ENCODE peak calls at places on chromosomes 6 and 20, in nine cellular contexts. W, F, N, R, V, L, G, T and C are unnamed samples.

GRCh38 chr6:53520320-53520928 is 24.5 kb downstream of the GCLC start:
- DNase-seq in W (no peak), F (no peak), N (no peak), R (no peak), V (no peak), L (no peak), G (no peak), T (no peak), C (no peak)

GRCh38 chr20:35826361-35826760 is 54.5 kb downstream of the PHF20 start:
- DNase-seq in W (no peak), F (no peak), N (no peak), R (no peak), V (no peak), L (no peak), G (no peak), T (no peak), C (no peak)

GRCh38 chr6:14625173-14625895 is 507.8 kb downstream of the CD83 start:
- DNase-seq in W (no peak), F (no peak), N (no peak), R (no peak), V (no peak), L (no peak), G (no peak), T (no peak), C (no peak)

GRCh38 chr6:31837612-31838553 is 10.3 kb downstream of the HSPA1B start:
- DNase-seq in W (no peak), F (no peak), N (no peak), R (no peak), V (no peak), L (no peak), G (no peak), T (no peak), C (no peak)

GRCh38 chr6:51830666-51831065 is 256.7 kb downstream of the PKHD1 start:
- DNase-seq in W (no peak), F (peak; percentile 73), N (no peak), R (no peak), V (no peak), L (no peak), G (no peak), T (no peak), C (no peak)

GRCh38 chr6:13262302-13263006 is 65.9 kb downstream of the TBC1D7 start:
- DNase-seq in W (no peak), F (no peak), N (no peak), R (no peak), V (no peak), L (no peak), G (no peak), T (no peak), C (no peak)

GRCh38 chr6:7646394-7646793 is 56.4 kb downstream of the SNRNP48 start:
- DNase-seq in W (no peak), F (no peak), N (no peak), R (no peak), V (no peak), L (no peak), G (no peak), T (no peak), C (no peak)

GRCh38 chr6:104855507-104855906 is 4.2 kb downstream of the HACE1 start:
- DNase-seq in W (no peak), F (peak; percentile 13), N (no peak), R (no peak), V (no peak), L (no peak), G (no peak), T (no peak), C (no peak)

GRCh38 chr6:105163186-105163585 is 16.6 kb downstream of the POPDC3 start:
- DNase-seq in W (no peak), F (no peak), N (no peak), R (no peak), V (no peak), L (no peak), G (no peak), T (no peak), C (no peak)

GRCh38 chr20:42706762-42707161 is 482.9 kb downstream of the PTPRT start:
- DNase-seq in W (no peak), F (no peak), N (no peak), R (no peak), V (no peak), L (no peak), G (no peak), T (no peak), C (no peak)

GRCh38 chr20:42703744-42704143 is 486.0 kb downstream of the PTPRT start:
- DNase-seq in W (no peak), F (no peak), N (no peak), R (no peak), V (no peak), L (no peak), G (no peak), T (no peak), C (no peak)

GRCh38 chr20:42705550-42705949 is 484.2 kb downstream of the PTPRT start:
- DNase-seq in W (no peak), F (no peak), N (no peak), R (no peak), V (no peak), L (no peak), G (no peak), T (no peak), C (no peak)

DNA sequence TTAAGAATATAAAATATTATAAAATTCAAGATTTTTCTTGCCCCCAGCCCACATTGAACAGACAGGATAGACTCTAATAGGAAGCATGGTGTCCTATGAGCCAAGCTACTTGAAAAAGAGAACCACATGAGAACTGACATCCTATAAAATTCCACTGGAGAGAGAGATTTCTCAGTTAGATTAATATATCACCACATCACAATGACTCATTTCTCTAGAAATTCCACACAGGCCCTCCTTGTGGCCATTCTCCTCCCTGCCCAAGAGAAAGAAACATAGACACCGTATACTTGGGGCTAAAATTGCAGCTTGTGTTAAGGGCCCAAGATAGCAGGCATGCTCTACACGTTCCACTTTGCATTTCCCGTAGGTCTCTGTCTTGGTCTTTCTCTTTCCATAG is 481.4 kb downstream of the PTPRT start:
- DNase-seq in W (no peak), F (no peak), N (no peak), R (no peak), V (no peak), L (no peak), G (no peak), T (no peak), C (no peak)
- H3K4me1 ChIP-seq in W (no peaks in the 10 kb centered on the region), F (no peaks in the 10 kb centered on the region), N (no peaks in the 10 kb centered on the region), R (no peaks in the 10 kb centered on the region), V (no peaks in the 10 kb centered on the region), L (no peaks in the 10 kb centered on the region), G (no peaks in the 10 kb centered on the region), T (no peaks in the 10 kb centered on the region), C (no peaks in the 10 kb centered on the region)

DNA sequence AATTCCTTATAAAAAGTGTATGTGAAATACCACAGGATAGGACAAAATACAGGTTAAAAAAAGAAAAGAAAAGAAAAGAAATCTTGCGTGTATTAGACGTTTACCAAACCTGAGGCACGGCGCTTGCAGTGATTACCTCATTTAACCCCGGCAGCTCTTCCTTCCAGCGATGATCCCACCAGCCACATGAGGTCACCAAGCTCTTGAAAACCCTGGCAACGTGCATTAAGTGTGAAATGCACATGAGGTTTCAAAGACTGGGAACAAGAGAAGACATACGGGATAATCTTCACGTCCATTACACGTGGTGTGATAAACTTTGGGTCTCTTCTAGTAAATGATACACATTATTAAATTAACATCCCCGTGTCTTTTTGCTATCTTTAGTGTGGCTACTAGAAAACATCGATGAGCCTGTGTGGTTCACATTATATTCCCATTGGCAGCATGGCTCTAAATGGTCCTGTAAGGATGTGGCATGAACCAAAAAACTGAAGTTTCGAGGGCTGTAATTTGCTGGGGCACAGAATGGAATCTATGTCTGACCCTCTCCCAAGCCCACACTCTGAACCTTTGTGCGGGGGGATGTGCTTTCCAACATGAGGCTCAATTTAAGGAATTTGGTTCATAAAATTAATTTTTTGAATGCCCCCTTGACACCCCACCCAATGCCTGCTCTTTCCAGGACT is 59.2 kb upstream of the THBS2 start:
- DNase-seq in W (peak; percentile 34), F (no peak), N (no peak), R (no peak), V (no peak), L (no peak), G (peak; percentile 44), T (peak; percentile 43), C (no peak)
- H3K4me1 ChIP-seq in W (no peaks in the 10 kb centered on the region), F (no peaks in the 10 kb centered on the region), N (no peaks in the 10 kb centered on the region), R (no peaks in the 10 kb centered on the region), V (no peaks in the 10 kb centered on the region), L (no peaks in the 10 kb centered on the region), G (no peaks in the 10 kb centered on the region), T (no peaks in the 10 kb centered on the region), C (no peaks in the 10 kb centered on the region)

DNA sequence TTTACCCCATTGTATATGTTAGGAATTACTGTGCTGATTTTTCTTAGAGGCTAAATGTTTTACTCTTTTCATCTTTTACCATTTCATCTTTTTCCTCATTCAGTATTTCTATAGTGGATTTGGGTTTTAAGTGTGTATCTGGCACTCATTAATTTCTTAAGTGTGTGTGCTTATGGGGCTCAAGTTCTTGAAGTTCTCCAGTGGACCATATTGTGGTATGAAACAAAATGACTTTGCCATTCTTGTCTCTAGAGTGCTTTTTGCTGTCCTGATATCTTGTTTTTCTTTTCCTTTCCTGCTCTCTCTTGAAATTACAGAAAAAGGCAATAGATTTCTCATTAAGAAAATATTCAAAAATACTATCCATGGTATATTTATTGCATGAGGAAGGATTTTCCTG is 123.1 kb downstream of the ARID1B start:
- DNase-seq in W (no peak), F (no peak), N (no peak), R (no peak), V (no peak), L (no peak), G (no peak), T (no peak), C (no peak)
- H3K4me1 ChIP-seq in W (no peaks in the 10 kb centered on the region), F (no peaks in the 10 kb centered on the region), N (peaks cover under 1% of the 10 kb centered on the region), R (peaks cover 5% of the 10 kb centered on the region), V (peaks cover 5% of the 10 kb centered on the region), L (peaks cover 30% of the 10 kb centered on the region), G (no peaks in the 10 kb centered on the region), T (peaks cover 7% of the 10 kb centered on the region), C (peaks cover 34% of the 10 kb centered on the region)

DNA sequence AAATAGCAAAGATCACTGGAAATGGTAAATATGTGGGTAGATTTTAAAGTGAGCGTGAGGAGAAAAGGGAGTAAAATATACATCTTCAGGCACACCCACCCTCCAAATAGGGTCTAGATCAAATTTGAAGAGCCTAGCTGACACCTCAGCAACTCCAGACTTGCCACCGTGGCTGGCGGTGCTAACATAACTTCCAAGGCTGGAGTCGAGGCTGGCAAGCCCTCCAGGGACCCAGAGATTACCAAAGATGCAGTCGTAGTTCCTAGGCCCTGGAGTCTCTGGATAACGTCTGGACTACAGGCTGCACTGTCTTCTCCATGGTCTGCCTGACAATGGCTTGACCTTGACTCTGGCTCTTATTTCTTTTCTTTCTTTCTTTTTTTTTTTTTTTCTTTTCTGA is 22.5 kb downstream of the TUBB2B start:
- DNase-seq in W (no peak), F (no peak), N (no peak), R (no peak), V (no peak), L (no peak), G (no peak), T (no peak), C (no peak)
- H3K4me1 ChIP-seq in W (peaks cover 13% of the 10 kb centered on the region), F (peaks cover 27% of the 10 kb centered on the region), N (peaks cover 6% of the 10 kb centered on the region), R (no peaks in the 10 kb centered on the region), V (no peaks in the 10 kb centered on the region), L (no peaks in the 10 kb centered on the region), G (peaks cover 13% of the 10 kb centered on the region), T (no peaks in the 10 kb centered on the region), C (peaks cover 9% of the 10 kb centered on the region)